ENCODE peak calls at places on chromosomes 3 and 15, in five cellular contexts. U, J, Q, H and T are unnamed samples.

GRCh38 chr15:60091150-60091549 is 87.0 kb downstream of the FOXB1 start:
- DNase-seq in U (peak; percentile 89), J (no peak), Q (no peak), H (no peak), T (no peak)

GRCh38 chr3:116770815-116771450 is 61.4 kb downstream of the TUSC7 start:
- DNase-seq in U (peak; percentile 78), J (peak; percentile 81), Q (peak; percentile 44), H (no peak), T (peak; percentile 26)

GRCh38 chr3:87607234-87607633 is 330.9 kb upstream of the POU1F1 start:
- DNase-seq in U (no peak), J (no peak), Q (no peak), H (no peak), T (no peak)

GRCh38 chr3:134650431-134651346 is at the start of gene KY:
- DNase-seq in U (peak; percentile 43), J (peak; percentile 73), Q (peak; percentile 48), H (no peak), T (peak; percentile 51)

GRCh38 chr3:113097821-113098516 is 107.2 kb downstream of the GTPBP8 start:
- DNase-seq in U (peak; percentile 82), J (no peak), Q (no peak), H (no peak), T (no peak)

GRCh38 chr15:48149858-48150257 is 28.2 kb downstream of the MYEF2 start:
- DNase-seq in U (peak; percentile 91), J (no peak), Q (no peak), H (no peak), T (no peak)

GRCh38 chr3:56291244-56291680 is 177.0 kb downstream of the ERC2 start:
- DNase-seq in U (peak; percentile 61), J (no peak), Q (no peak), H (no peak), T (no peak)

GRCh38 chr3:13352621-13353131 is 67.4 kb downstream of the NUP210 start:
- DNase-seq in U (peak; percentile 46), J (no peak), Q (no peak), H (no peak), T (no peak)

GRCh38 chr3:20350449-20350848 is 164.4 kb upstream of the SGO1 start:
- DNase-seq in U (no peak), J (no peak), Q (no peak), H (no peak), T (no peak)